ENCODE peak calls at places on chromosome 13, in five cellular contexts. A is thoracic aorta, K is natural killer cell, J is ascending aorta, P is neural crest cell. M is an unnamed sample.

GRCh38 chr13:98542568-98543379 is 34.1 kb downstream of the STK24 start:
- DNase-seq in A (no peak), K (no peak), J (no peak), P (no peak), M (no peak)

GRCh38 chr13:91087276-91087675 is 260.2 kb upstream of the MIR17HG start:
- DNase-seq in A (no peak), K (no peak), J (no peak), P (no peak), M (no peak)

GRCh38 chr13:43113603-43114002 is 90.2 kb downstream of the DNAJC15 start:
- DNase-seq in A (no peak), K (no peak), J (no peak), P (no peak), M (no peak)

GRCh38 chr13:33316890-33317289 is 31.3 kb upstream of the STARD13 start:
- DNase-seq in A (no peak), K (no peak), J (no peak), P (no peak), M (no peak)

GRCh38 chr13:84972907-84973306 is 826.3 kb downstream of the SLITRK6 start:
- DNase-seq in A (no peak), K (no peak), J (no peak), P (no peak), M (no peak)

GRCh38 chr13:98495627-98496238 is 81.2 kb downstream of the STK24 start:
- DNase-seq in A (no peak), K (no peak), J (no peak), P (no peak), M (no peak)

GRCh38 chr13:27406178-27406939 is 18.1 kb upstream of the GTF3A start:
- DNase-seq in A (no peak), K (no peak), J (no peak), P (no peak), M (peak)

GRCh38 chr13:54433511-54434206 is 1405.0 kb downstream of the OLFM4 start:
- DNase-seq in A (no peak), K (no peak), J (no peak), P (no peak), M (no peak)

GRCh38 chr13:97121894-97122293 is 100.2 kb upstream of the MBNL2 start:
- DNase-seq in A (no peak), K (no peak), J (no peak), P (no peak), M (no peak)

GRCh38 chr13:42424182-42424581 is 149.8 kb upstream of the TNFSF11 start:
- DNase-seq in A (no peak), K (no peak), J (no peak), P (no peak), M (no peak)

GRCh38 chr13:47175172-47175806 is 278.4 kb upstream of the HTR2A start:
- DNase-seq in A (no peak), K (no peak), J (no peak), P (no peak), M (no peak)

GRCh38 chr13:108779308-108779707 is 149.9 kb downstream of the MYO16 start:
- DNase-seq in A (no peak), K (no peak), J (no peak), P (no peak), M (no peak)

GRCh38 chr13:55007681-55008080 is 1979.1 kb downstream of the OLFM4 start:
- DNase-seq in A (no peak), K (no peak), J (no peak), P (no peak), M (no peak)

DNA sequence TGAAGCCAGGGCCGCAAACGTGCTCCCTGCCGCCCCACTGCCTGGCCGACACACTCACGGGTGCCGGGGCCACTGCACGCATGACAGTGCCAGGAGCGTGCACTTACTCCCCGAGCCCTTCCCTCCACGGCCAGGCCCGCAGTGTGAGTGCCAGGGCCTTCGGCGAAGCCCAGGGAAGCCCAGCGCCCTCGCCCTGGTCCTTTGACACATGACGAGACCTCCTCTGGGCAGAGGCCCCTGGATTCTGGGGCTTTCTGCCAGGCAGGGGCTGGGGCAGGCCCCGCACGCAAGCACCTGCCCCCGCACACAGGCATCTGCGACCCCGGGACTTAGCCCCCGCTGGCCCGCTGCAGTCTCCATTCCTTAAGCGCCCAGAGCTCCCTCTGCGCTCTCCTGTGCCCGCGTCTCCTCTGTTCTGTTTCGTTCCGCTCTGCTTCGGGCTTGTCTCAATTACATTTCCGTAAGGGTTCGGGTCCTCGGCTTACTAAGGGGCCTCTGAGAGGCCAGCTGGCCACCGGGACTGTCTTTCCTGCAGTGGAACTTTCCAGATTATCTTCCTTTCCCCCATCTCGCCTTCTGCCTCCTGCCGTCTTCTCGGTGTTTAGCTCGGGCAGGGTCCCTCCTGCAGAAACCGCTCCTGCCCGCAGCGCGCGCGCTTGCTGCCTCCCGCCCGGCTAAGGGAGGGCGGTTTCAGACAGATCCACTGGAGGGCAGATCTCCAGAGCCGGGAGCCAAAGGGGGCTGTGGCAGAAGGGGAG is 98.8 kb downstream of the ING1 start:
- DNase-seq in A (no peak), K (no peak), J (no peak), P (no peak), M (no peak)
- TF ChIP-seq CTCF in A (no peak), K (no peak), J (no peak), P (no peak), M (no peak)

GRCh38 chr13:63048648-63049047 is 1633.0 kb upstream of the PCDH20 start:
- DNase-seq in A (no peak), K (no peak), J (no peak), P (no peak), M (no peak)
- TF ChIP-seq CTCF in A (no peak), K (no peak), J (no peak), P (peak), M (no peak)

DNA sequence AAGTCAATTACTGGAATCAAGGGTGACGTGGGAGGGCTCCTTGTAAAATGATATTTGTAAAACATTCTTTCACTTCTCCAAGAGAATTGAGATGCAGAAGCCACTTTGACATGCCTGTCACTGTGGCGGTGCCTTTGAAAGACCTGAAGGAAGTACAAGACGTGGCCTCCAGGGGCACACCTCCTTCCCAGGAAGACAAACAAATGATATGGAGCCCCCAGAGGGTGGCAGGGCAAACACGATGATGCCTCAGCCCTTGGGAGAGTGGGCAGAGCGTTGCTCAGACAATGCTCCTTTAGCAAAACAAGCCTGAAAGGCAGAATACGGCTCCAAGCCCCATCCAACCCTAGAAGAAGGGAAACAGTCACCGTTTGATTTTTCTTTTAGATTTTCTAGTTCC is 9.3 kb upstream of the ATP12A start:
- DNase-seq in A (no peak), K (no peak), J (no peak), P (no peak), M (no peak)
- TF ChIP-seq CTCF in A (no peak), K (no peak), J (no peak), P (no peak), M (no peak)

DNA sequence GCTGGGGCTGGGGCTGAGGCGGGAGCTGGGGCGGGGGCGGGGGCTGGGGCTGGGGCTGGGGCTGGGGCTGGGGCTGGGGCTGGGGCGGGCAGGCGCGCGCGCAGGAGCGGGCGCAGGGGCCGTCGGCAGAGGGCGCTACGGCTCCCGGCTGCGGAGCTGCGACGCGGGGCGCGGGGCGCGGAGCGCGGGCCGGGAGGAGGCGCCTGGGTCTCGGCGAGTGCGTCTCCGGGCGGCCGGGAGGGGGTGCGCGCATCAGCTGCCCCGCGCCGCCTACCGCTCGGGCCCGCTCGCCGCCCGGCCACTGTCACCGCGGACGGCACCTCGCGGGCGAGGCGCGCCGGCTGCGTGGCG is 416 bp upstream of the MTUS2 start:
- DNase-seq in A (no peak), K (no peak), J (no peak), P (peak), M (peak)
- TF ChIP-seq CTCF in A (no peak), K (no peak), J (no peak), P (peak), M (peak)

GRCh38 chr13:30702006-30702405 is 33.3 kb upstream of the ALOX5AP start:
- DNase-seq in A (no peak), K (no peak), J (no peak), P (no peak), M (no peak)
- TF ChIP-seq CTCF in A (no peak), K (no peak), J (no peak), P (no peak), M (no peak)

GRCh38 chr13:48783181-48783630 is 129.5 kb downstream of the CYSLTR2 start:
- DNase-seq in A (peak), K (no peak), J (peak), P (no peak), M (no peak)
- TF ChIP-seq CTCF in A (no peak), K (no peak), J (no peak), P (no peak), M (no peak)

GRCh38 chr13:24075137-24075975 is 85.2 kb upstream of the SPATA13 start:
- DNase-seq in A (no peak), K (no peak), J (no peak), P (no peak), M (no peak)
- TF ChIP-seq CTCF in A (no peak), K (no peak), J (no peak), P (no peak), M (no peak)

M was measured in GM13976.